ENCODE peak calls at places on chromosomes 6 and 20, in six cellular contexts. B, F, O, H, K and E are unnamed samples.

GRCh38 chr6:30720738-30721197 is 616 bp downstream of the TUBB start:
- DNase-seq in B (no peak), F (peak; percentile 67), O (peak; percentile 90), H (peak; percentile 95), K (peak; percentile 75), E (peak; percentile 80)

GRCh38 chr20:48502016-48502415 is 325.8 kb downstream of the PREX1 start:
- DNase-seq in B (no peak), F (no peak), O (no peak), H (peak; percentile 54), K (no peak), E (no peak)

GRCh38 chr6:33313105-33313708 is 671 bp downstream of the TAPBP start:
- DNase-seq in B (no peak), F (peak; percentile 54), O (peak; percentile 89), H (peak; percentile 91), K (peak; percentile 66), E (peak; percentile 67)

GRCh38 chr6:89952361-89952680 is 58.1 kb downstream of the GJA10 start:
- DNase-seq in B (no peak), F (no peak), O (no peak), H (no peak), K (no peak), E (no peak)

GRCh38 chr6:87196275-87196842 is 41.0 kb downstream of the ZNF292 start:
- DNase-seq in B (no peak), F (no peak), O (no peak), H (no peak), K (no peak), E (no peak)

GRCh38 chr6:70150521-70150920 is 152.4 kb downstream of the COL9A1 start:
- DNase-seq in B (no peak), F (no peak), O (no peak), H (no peak), K (no peak), E (no peak)

GRCh38 chr6:100096356-100096755 is 102.3 kb upstream of the MCHR2 start:
- DNase-seq in B (no peak), F (no peak), O (no peak), H (no peak), K (no peak), E (no peak)

GRCh38 chr6:112539355-112539754 is 192.2 kb downstream of the RFPL4B start:
- DNase-seq in B (no peak), F (no peak), O (no peak), H (no peak), K (no peak), E (no peak)

GRCh38 chr6:119720160-119720559 is 370.6 kb upstream of the MAN1A1 start:
- DNase-seq in B (no peak), F (no peak), O (no peak), H (no peak), K (no peak), E (no peak)

GRCh38 chr20:51500311-51500710 is 42.2 kb downstream of the NFATC2 start:
- DNase-seq in B (no peak), F (no peak), O (peak; percentile 91), H (peak; percentile 67), K (peak; percentile 54), E (no peak)